ENCODE peak calls at places on chromosomes 3 and 15, in ten cellular contexts. V is COR-L47; S is anterior cingulate cortex; F is HEK293T; M is cardiac fibroblast; Z is activated naive CD4-positive, alpha-beta T cell treated with anti-CD3 and anti-CD28 coated beads, Interleukin-2, amount 50 U/mL, for 16 hours; B is central memory CD4-positive, alpha-beta T cell; W is stimulated activated naive B cell treated with anti-CD40 and anti-IgM and Interleukin-4, amounts not matched to agents 10 μg/mL and 1 μg/mL and 100 μg/mL, for 72 hours; H is GM19239; G is smooth muscle cell of the brain vasculature. R is an unnamed sample.

GRCh38 chr3:38131621-38132369 is 5.1 kb downstream of the ACAA1 start:
- DNase-seq in Z (no peak), V (no peak), S (no peak), W (no peak), F (peak; percentile 56), H (no peak), M (peak; percentile 56), G (no peak), B (no peak), R (no peak)

GRCh38 chr3:36457667-36458066 is 77.4 kb downstream of the STAC start:
- DNase-seq in H (no peak), W (no peak), F (no peak), B (no peak), V (no peak), S (no peak), Z (no peak), G (no peak), M (no peak), R (no peak)

GRCh38 chr3:121431717-121432517 is 113.9 kb downstream of the POLQ start:
- DNase-seq in Z (peak; percentile 44), G (peak; percentile 50), W (peak; percentile 4), F (no peak), S (no peak), V (no peak), B (peak; percentile 63), H (peak; percentile 48), M (peak; percentile 62), R (no peak)

GRCh38 chr3:178434206-178434805 is 101.9 kb upstream of the KCNMB2 start:
- DNase-seq in F (no peak), M (peak; percentile 22), V (peak; percentile 51), G (no peak), H (no peak), B (no peak), W (no peak), Z (no peak), S (no peak), R (no peak)

GRCh38 chr15:29874977-29875376 is 52.7 kb upstream of the TJP1 start:
- DNase-seq in G (no peak), F (no peak), M (no peak), H (no peak), B (no peak), V (no peak), S (no peak), W (no peak), Z (no peak), R (no peak)

GRCh38 chr3:1088503-1088902 is 4.3 kb upstream of the CNTN6 start:
- DNase-seq in V (no peak), M (no peak), G (no peak), W (no peak), F (no peak), H (no peak), B (no peak), S (no peak), Z (no peak), R (no peak)

GRCh38 chr15:34266751-34267150 is 41.9 kb downstream of the EMC4 start:
- DNase-seq in B (no peak), M (no peak), S (no peak), Z (no peak), W (no peak), H (no peak), V (no peak), G (no peak), F (no peak), R (no peak)

GRCh38 chr15:45606413-45606812 is 19.2 kb downstream of the BLOC1S6 start:
- DNase-seq in M (peak; percentile 42), W (no peak), H (no peak), Z (no peak), S (no peak), B (no peak), F (no peak), G (no peak), V (no peak), R (no peak)

GRCh38 chr3:15877813-15878212 is 80.0 kb upstream of the ANKRD28 start:
- DNase-seq in F (no peak), W (no peak), Z (no peak), S (no peak), H (no peak), M (no peak), G (no peak), B (no peak), V (no peak), R (no peak)

GRCh38 chr3:195859846-195860411 is 48.2 kb upstream of the MUC4 start:
- DNase-seq in F (no peak), S (no peak), M (no peak), H (no peak), G (no peak), B (no peak), W (no peak), Z (no peak), V (no peak), R (no peak)

GRCh38 chr3:141876891-141877561 is 583 bp downstream of the ATP1B3 start:
- DNase-seq in F (peak; percentile 17), H (no peak), Z (peak; percentile 73), S (peak; percentile 44), M (peak; percentile 44), B (peak; percentile 45), G (no peak), W (peak; percentile 44), V (peak; percentile 57), R (peak; percentile 47)

R was measured in posterior cingulate gyrus.